ENCODE peak calls at places on chromosomes 12 and 14, in eight cellular contexts. U, H, S, I, O, J, W and T are unnamed samples.

GRCh38 chr12:7937867-7938506 is 2.0 kb upstream of the SLC2A3 start:
- DNase-seq in I (peak; percentile 41), W (no peak), H (no peak), S (peak; percentile 53), O (no peak), J (no peak), U (no peak), T (no peak)

GRCh38 chr14:73802431-73803188 is 49.0 kb upstream of the PTGR2 start:
- DNase-seq in J (no peak), O (peak; percentile 27), H (no peak), W (no peak), I (no peak), U (no peak), S (peak; percentile 19), T (peak; percentile 51)

GRCh38 chr14:43184540-43184939 is 1322.5 kb downstream of the FSCB start:
- DNase-seq in W (no peak), O (peak; percentile 11), J (no peak), U (no peak), I (no peak), H (no peak), S (peak; percentile 34), T (peak; percentile 50)

GRCh38 chr12:105083551-105084105 is 630 bp downstream of the ALDH1L2 start:
- DNase-seq in W (no peak), H (peak; percentile 59), O (peak; percentile 32), I (no peak), J (no peak), S (peak; percentile 37), U (no peak), T (peak; percentile 46)

GRCh38 chr14:97299661-97300060 is 502.5 kb downstream of the VRK1 start:
- DNase-seq in W (no peak), U (no peak), S (peak; percentile 50), O (peak; percentile 43), J (no peak), I (no peak), H (no peak), T (peak; percentile 59)

GRCh38 chr12:27552886-27553560 is 29.0 kb downstream of the PPFIBP1 start:
- DNase-seq in J (no peak), I (no peak), W (no peak), U (no peak), S (no peak), O (no peak), H (no peak), T (no peak)

GRCh38 chr12:2244013-2244861 is 191.4 kb downstream of the CACNA1C start:
- DNase-seq in S (peak; percentile 77), H (peak; percentile 75), U (no peak), O (peak; percentile 47), J (no peak), W (no peak), I (no peak), T (peak; percentile 80)

GRCh38 chr14:51533877-51534553 is 117.7 kb upstream of the FRMD6 start:
- DNase-seq in O (no peak), S (no peak), W (no peak), U (no peak), J (no peak), H (no peak), I (no peak), T (no peak)

GRCh38 chr14:90114554-90114953 is 52.8 kb downstream of the KCNK13 start:
- DNase-seq in O (no peak), H (no peak), U (no peak), J (no peak), I (no peak), S (no peak), W (no peak), T (no peak)

GRCh38 chr12:105025890-105026289 is 39.8 kb downstream of the NOPCHAP1 start:
- DNase-seq in W (no peak), I (peak; percentile 85), O (no peak), S (no peak), J (no peak), U (no peak), H (peak; percentile 83), T (no peak)

GRCh38 chr12:121949643-121950397 is 31.4 kb downstream of the CFAP251 start:
- DNase-seq in J (no peak), H (no peak), W (no peak), U (no peak), S (no peak), I (no peak), O (no peak), T (no peak)

GRCh38 chr14:55530464-55530863 is 49.5 kb upstream of the KTN1 start:
- DNase-seq in O (no peak), S (no peak), W (no peak), H (no peak), J (no peak), I (no peak), U (no peak), T (no peak)

GRCh38 chr12:20451759-20452158 is 83.4 kb downstream of the PDE3A start:
- DNase-seq in S (no peak), H (no peak), I (no peak), W (no peak), J (no peak), O (no peak), U (no peak), T (no peak)

GRCh38 chr14:72476657-72477499 is 417.0 kb downstream of the DPF3 start:
- DNase-seq in O (no peak), H (peak; percentile 72), U (peak; percentile 68), J (peak; percentile 9), W (peak; percentile 54), I (no peak), S (peak; percentile 11), T (peak; percentile 33)

GRCh38 chr12:49923878-49924610 is 20.3 kb upstream of the FAIM2 start:
- DNase-seq in S (no peak), I (no peak), U (no peak), H (no peak), O (no peak), W (no peak), J (no peak), T (peak; percentile 22)

GRCh38 chr14:102927878-102928411 is 5.5 kb downstream of the AMN start:
- DNase-seq in I (no peak), O (peak; percentile 54), H (no peak), J (no peak), W (no peak), U (no peak), S (peak; percentile 81), T (peak; percentile 59)

GRCh38 chr12:89451876-89452275 is 72.7 kb downstream of the GALNT4 start:
- DNase-seq in J (no peak), I (no peak), H (peak; percentile 77), U (no peak), S (peak; percentile 82), W (no peak), O (peak; percentile 70), T (peak; percentile 84)

GRCh38 chr12:124480469-124481256 is 86.7 kb downstream of the NCOR2 start:
- DNase-seq in U (peak; percentile 71), H (peak; percentile 62), J (no peak), O (no peak), W (no peak), S (no peak), I (no peak), T (no peak)

GRCh38 chr12:113673524-113674238 is 202.0 kb upstream of the LHX5 start:
- DNase-seq in U (no peak), W (no peak), O (no peak), S (no peak), J (no peak), H (no peak), I (no peak), T (no peak)

GRCh38 chr12:49868952-49869815 is 26.3 kb upstream of the BCDIN3D start:
- DNase-seq in U (no peak), I (peak; percentile 98), J (no peak), O (no peak), W (no peak), S (no peak), H (peak; percentile 65), T (peak; percentile 28)

GRCh38 chr12:110180591-110181005 is 56.4 kb downstream of the IFT81 start:
- DNase-seq in J (no peak), W (no peak), U (no peak), O (no peak), S (no peak), I (no peak), H (peak; percentile 67), T (no peak)

GRCh38 chr14:29548948-29549370 is 378.7 kb downstream of the PRKD1 start:
- DNase-seq in J (no peak), I (peak; percentile 49), W (no peak), O (no peak), U (no peak), S (peak; percentile 76), H (peak; percentile 29), T (no peak)

GRCh38 chr12:91264178-91264577 is 81.6 kb upstream of the DCN start:
- DNase-seq in S (no peak), U (no peak), H (no peak), W (no peak), J (no peak), O (no peak), I (no peak), T (no peak)

GRCh38 chr12:107441906-107442305 is 243.7 kb upstream of the PWP1 start:
- DNase-seq in O (no peak), H (no peak), I (no peak), J (no peak), W (no peak), S (no peak), U (no peak), T (no peak)

GRCh38 chr12:31783996-31784645 is 55.3 kb upstream of the AMN1 start:
- DNase-seq in W (no peak), H (no peak), I (no peak), S (no peak), J (no peak), U (no peak), O (no peak), T (no peak)

GRCh38 chr14:51356381-51356780 is 116.3 kb downstream of the TMX1 start:
- DNase-seq in I (no peak), W (no peak), O (no peak), J (no peak), U (no peak), S (no peak), H (no peak), T (no peak)

GRCh38 chr12:106080111-106080732 is 58.5 kb downstream of the NUAK1 start:
- DNase-seq in J (no peak), I (no peak), W (no peak), S (no peak), O (no peak), U (no peak), H (peak; percentile 87), T (no peak)

GRCh38 chr12:18849761-18850160 is 111.8 kb downstream of the CAPZA3 start:
- DNase-seq in I (no peak), J (no peak), O (no peak), S (no peak), H (no peak), W (no peak), U (no peak), T (no peak)

GRCh38 chr14:56487090-56487667 is 92.4 kb upstream of the TMEM260 start:
- DNase-seq in J (no peak), U (no peak), I (no peak), H (no peak), W (no peak), O (no peak), S (peak; percentile 57), T (no peak)

GRCh38 chr14:101595887-101596721 is 34.8 kb downstream of the DIO3 start:
- DNase-seq in J (no peak), O (no peak), S (no peak), W (no peak), U (peak; percentile 50), I (no peak), H (no peak), T (no peak)